ENCODE peak calls at places on chromosomes 16 and 17, in six cellular contexts. One of them, this sample, is unnamed.

GRCh38 chr16:14063618-14064581 is 7.2 kb upstream of the MRTFB start:
- DNase-seq in uterus: no peak
- DNase-seq in GM12878: no peak
- DNase-seq in prostate gland: no peak
- DNase-seq in ovary: no peak
- DNase-seq in NB4: no peak
- DNase-seq in this sample: no peak

GRCh38 chr16:68528686-68529379 is 10.3 kb upstream of the ZFP90 start:
- DNase-seq in GM12878: peak
- DNase-seq in NB4: peak
- DNase-seq in uterus: peak
- DNase-seq in prostate gland: peak
- DNase-seq in ovary: peak
- DNase-seq in this sample: peak

GRCh38 chr17:42518755-42519545 is 17.1 kb upstream of the NAGLU start:
- DNase-seq in GM12878: no peak
- DNase-seq in NB4: no peak
- DNase-seq in uterus: peak
- DNase-seq in prostate gland: no peak
- DNase-seq in ovary: peak
- DNase-seq in this sample: no peak

GRCh38 chr17:21282231-21282630 is 2.3 kb upstream of the MAP2K3 start:
- DNase-seq in NB4: no peak
- DNase-seq in prostate gland: no peak
- DNase-seq in ovary: no peak
- DNase-seq in uterus: peak
- DNase-seq in GM12878: no peak
- DNase-seq in this sample: peak

GRCh38 chr16:67339453-67339852 is 12.8 kb downstream of the LRRC36 start:
- DNase-seq in ovary: no peak
- DNase-seq in NB4: peak
- DNase-seq in uterus: no peak
- DNase-seq in prostate gland: no peak
- DNase-seq in GM12878: no peak
- DNase-seq in this sample: no peak

GRCh38 chr16:65808735-65809134 is 557.8 kb upstream of the CDH5 start:
- DNase-seq in prostate gland: no peak
- DNase-seq in uterus: no peak
- DNase-seq in NB4: no peak
- DNase-seq in ovary: no peak
- DNase-seq in GM12878: no peak
- DNase-seq in this sample: no peak

GRCh38 chr17:29376667-29377268 is 13.4 kb upstream of the TAOK1 start:
- DNase-seq in uterus: no peak
- DNase-seq in NB4: peak
- DNase-seq in ovary: no peak
- DNase-seq in prostate gland: no peak
- DNase-seq in GM12878: no peak
- DNase-seq in this sample: peak

GRCh38 chr17:44999433-44999832 is 31.3 kb upstream of the C1QL1 start:
- DNase-seq in NB4: no peak
- DNase-seq in ovary: no peak
- DNase-seq in uterus: no peak
- DNase-seq in prostate gland: no peak
- DNase-seq in GM12878: no peak
- DNase-seq in this sample: no peak

DNA sequence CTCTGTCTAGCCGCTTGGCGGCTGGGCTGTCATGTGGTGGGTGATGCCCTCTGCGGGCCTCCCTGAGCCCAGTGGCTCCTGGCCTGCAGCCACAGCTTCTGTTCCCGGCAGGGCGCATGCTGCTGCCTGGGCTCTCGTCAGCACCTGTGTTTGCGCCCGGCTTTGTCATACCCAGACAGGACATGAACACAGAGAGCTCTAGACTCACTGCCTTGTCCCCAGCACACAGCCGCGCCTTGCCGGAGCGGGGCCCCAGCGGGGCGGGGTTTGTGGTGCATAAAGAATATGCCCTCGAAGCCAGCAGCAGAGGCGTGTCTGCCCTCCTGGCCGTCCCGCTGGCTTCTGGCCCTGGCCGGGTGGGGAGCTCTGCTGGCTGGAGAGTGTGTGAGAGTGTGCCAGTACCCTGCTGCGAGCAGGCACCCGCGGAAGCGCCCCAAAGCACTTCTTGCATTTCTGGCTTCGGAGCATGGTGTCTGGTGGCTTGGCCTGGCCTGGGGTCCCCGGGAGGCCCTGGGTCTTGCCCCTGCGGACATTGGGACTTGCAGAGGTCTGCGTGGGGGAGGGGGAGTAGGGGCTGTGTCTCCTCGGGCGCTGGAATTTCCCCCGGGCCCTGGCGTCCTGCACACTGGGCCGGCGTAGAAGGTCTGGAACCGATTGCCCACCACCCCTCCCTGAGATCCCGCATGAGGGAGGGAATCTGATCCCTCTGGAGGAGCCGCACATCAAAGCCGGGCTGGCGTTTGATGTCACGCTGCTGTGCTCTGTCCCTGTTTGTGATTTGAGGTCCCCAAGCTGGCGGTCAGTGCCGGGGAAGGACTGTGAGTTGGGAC is 14.5 kb downstream of the ASPSCR1 start:
- DNase-seq in NB4: no peak
- DNase-seq in uterus: no peak
- DNase-seq in ovary: no peak
- DNase-seq in GM12878: no peak
- DNase-seq in prostate gland: peak
- DNase-seq in this sample: peak
- TF ChIP-seq CTCF in NB4: no peak
- TF ChIP-seq CTCF in uterus: no peak
- TF ChIP-seq CTCF in ovary: no peak
- TF ChIP-seq CTCF in GM12878: no peak
- TF ChIP-seq CTCF in prostate gland: no peak
- TF ChIP-seq CTCF in this sample: no peak

DNA sequence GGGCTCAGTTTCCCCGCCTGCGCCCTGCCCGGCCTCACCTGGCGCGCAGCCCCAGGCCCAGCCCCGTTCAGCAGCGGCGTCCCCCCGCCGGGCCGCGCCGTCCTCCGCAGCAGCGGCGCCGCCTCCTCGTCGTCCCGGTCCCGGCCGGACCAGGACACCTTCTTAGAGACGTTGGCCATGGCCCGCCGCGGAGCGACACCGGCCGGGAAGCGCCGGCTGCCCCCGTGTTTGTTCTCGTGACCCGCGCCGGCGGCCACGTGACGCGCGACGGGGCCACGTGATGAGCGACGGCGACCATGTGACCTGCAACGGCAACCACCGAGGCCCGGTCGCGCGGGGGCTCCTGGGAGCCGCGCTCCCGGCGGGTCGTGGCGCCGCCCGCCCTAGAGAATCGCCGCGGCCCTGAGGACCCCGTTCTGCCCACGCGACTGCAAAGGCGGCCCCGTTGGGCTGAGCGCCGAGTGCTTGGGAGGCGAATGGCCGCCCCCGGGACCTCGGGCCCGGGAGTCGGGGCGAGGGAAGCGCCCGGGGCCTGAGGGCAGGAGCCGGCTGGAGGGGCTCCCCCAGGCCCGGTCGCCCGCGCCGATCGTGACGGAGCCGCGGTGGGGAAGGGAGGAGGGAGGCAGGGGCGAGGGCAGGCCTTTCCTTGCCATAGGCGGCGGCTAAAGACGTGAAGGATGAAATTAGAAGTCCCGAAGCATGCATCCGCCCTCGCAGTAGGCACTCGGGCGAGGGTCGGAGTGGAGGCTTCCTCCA is at the start of gene CLCN7:
- DNase-seq in uterus: peak
- DNase-seq in GM12878: no peak
- DNase-seq in ovary: peak
- DNase-seq in prostate gland: peak
- DNase-seq in NB4: peak
- DNase-seq in this sample: peak
- TF ChIP-seq POLR2A in uterus: peak
- TF ChIP-seq POLR2A in GM12878: peak
- TF ChIP-seq POLR2A in ovary: peak
- TF ChIP-seq POLR2A in prostate gland: peak
- TF ChIP-seq POLR2A in NB4: peak
- TF ChIP-seq POLR2A in this sample: peak

GRCh38 chr17:82105882-82106696 is 8.1 kb upstream of the FASN start:
- DNase-seq in uterus: peak
- DNase-seq in NB4: peak
- DNase-seq in GM12878: peak
- DNase-seq in ovary: peak
- DNase-seq in prostate gland: peak
- DNase-seq in this sample: no peak
- H3K4me3 ChIP-seq in uterus: no peak
- H3K4me3 ChIP-seq in NB4: peak
- H3K4me3 ChIP-seq in GM12878: peak
- H3K4me3 ChIP-seq in ovary: no peak
- H3K4me3 ChIP-seq in prostate gland: no peak
- H3K4me3 ChIP-seq in this sample: no peak

GRCh38 chr17:69356625-69357024 is 29.7 kb upstream of the ABCA5 start:
- DNase-seq in GM12878: no peak
- DNase-seq in prostate gland: no peak
- DNase-seq in NB4: no peak
- DNase-seq in uterus: no peak
- DNase-seq in ovary: no peak
- DNase-seq in this sample: no peak

GRCh38 chr17:69357701-69358100 is 30.8 kb upstream of the ABCA5 start:
- DNase-seq in prostate gland: no peak
- DNase-seq in ovary: no peak
- DNase-seq in GM12878: no peak
- DNase-seq in uterus: no peak
- DNase-seq in NB4: no peak
- DNase-seq in this sample: no peak

GRCh38 chr17:69361156-69361555 is 34.2 kb upstream of the ABCA5 start:
- DNase-seq in NB4: no peak
- DNase-seq in ovary: no peak
- DNase-seq in prostate gland: no peak
- DNase-seq in uterus: no peak
- DNase-seq in GM12878: no peak
- DNase-seq in this sample: no peak

GRCh38 chr17:69363488-69364210 is 36.7 kb upstream of the ABCA5 start:
- DNase-seq in prostate gland: no peak
- DNase-seq in GM12878: no peak
- DNase-seq in ovary: no peak
- DNase-seq in NB4: no peak
- DNase-seq in uterus: no peak
- DNase-seq in this sample: no peak

GRCh38 chr17:69358688-69359596 is 32.0 kb upstream of the ABCA5 start:
- DNase-seq in ovary: no peak
- DNase-seq in uterus: no peak
- DNase-seq in GM12878: peak
- DNase-seq in NB4: peak
- DNase-seq in prostate gland: no peak
- DNase-seq in this sample: no peak
- TF ChIP-seq CTCF in ovary: no peak
- TF ChIP-seq CTCF in uterus: no peak
- TF ChIP-seq CTCF in GM12878: peak
- TF ChIP-seq CTCF in NB4: no peak
- TF ChIP-seq CTCF in prostate gland: no peak
- TF ChIP-seq CTCF in this sample: no peak

DNA sequence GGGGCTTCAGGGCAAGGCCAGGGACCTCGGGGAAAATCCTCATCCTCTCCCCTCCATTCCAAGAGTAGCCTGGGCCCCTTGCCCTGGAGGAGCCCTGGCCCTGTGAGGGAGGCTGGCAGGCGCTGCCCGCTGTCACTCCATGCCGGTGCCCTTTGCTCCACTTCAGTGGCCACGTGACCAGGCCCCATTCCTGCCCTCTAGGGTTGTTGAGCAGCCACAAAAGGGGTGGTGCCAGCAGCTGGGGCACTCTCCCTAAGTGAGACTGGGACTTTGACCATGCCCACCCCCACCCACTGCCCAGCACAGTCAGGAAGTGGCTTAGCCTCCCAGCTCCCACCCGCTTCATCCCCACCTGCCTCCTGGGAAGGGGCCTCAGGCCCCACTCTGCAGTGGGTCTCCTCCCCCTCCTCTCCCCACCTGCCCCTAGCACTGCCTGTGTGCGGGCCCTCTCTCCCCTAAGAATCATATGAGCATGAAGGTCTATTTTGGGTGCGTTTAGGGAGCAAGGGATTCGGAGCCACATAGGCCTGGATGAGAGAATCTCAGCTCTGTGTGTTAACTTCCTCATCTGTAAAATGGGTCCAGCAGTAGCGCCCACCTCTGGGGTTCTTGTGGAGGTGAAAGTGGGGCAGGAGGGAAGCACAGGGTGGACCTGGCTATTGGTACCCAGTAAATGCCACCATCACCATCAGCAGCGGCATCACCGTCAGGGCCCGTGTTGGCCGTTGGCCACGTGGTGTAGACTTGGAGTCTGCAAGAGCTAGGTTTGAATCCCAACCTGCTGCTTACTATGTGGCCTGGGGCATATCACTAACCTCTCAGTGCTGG is 7.2 kb downstream of the PDK2 start:
- DNase-seq in uterus: no peak
- DNase-seq in ovary: no peak
- DNase-seq in prostate gland: no peak
- DNase-seq in GM12878: no peak
- DNase-seq in NB4: no peak
- DNase-seq in this sample: no peak
- TF ChIP-seq POLR2A in uterus: no peak
- TF ChIP-seq POLR2A in ovary: no peak
- TF ChIP-seq POLR2A in prostate gland: no peak
- TF ChIP-seq POLR2A in GM12878: no peak
- TF ChIP-seq POLR2A in NB4: no peak
- TF ChIP-seq POLR2A in this sample: no peak

GRCh38 chr16:73692861-73693260 is 603.8 kb upstream of the PSMD7 start:
- DNase-seq in prostate gland: peak
- DNase-seq in ovary: no peak
- DNase-seq in uterus: no peak
- DNase-seq in NB4: no peak
- DNase-seq in GM12878: no peak
- DNase-seq in this sample: no peak
- H3K4me3 ChIP-seq in prostate gland: no peak
- H3K4me3 ChIP-seq in ovary: no peak
- H3K4me3 ChIP-seq in uterus: no peak
- H3K4me3 ChIP-seq in NB4: no peak
- H3K4me3 ChIP-seq in GM12878: no peak
- H3K4me3 ChIP-seq in this sample: no peak

GRCh38 chr17:17751996-17752821 is 71.0 kb downstream of the RAI1 start:
- DNase-seq in ovary: peak
- DNase-seq in prostate gland: peak
- DNase-seq in uterus: peak
- DNase-seq in NB4: peak
- DNase-seq in GM12878: peak
- DNase-seq in this sample: peak
- TF ChIP-seq CTCF in ovary: peak
- TF ChIP-seq CTCF in prostate gland: no peak
- TF ChIP-seq CTCF in uterus: peak
- TF ChIP-seq CTCF in NB4: peak
- TF ChIP-seq CTCF in GM12878: peak
- TF ChIP-seq CTCF in this sample: no peak